ENCODE peak calls at places on chromosome 4, in ten cellular contexts. Y is AG09319; B is ascending aorta; E is NCI-H510A treated with DMSO at 0.1 percent for 48 hours; M is Peyer's patch; R is NCI-H446; C is non-pigmented ciliary epithelial cell; I is stimulated activated CD4-positive, alpha-beta T cell treated with anti-CD3 and anti-CD28 coated beads, Interleukin-15, amount 100 ng/mL, for 1 hour; A is activated CD4-positive, alpha-beta T cell treated with anti-CD3 and anti-CD28 coated beads, Interleukin-2, amount 10 ng/mL, durations not matched to agents 7 days and 5 days; K is stimulated activated naive CD4-positive, alpha-beta T cell. J is an unnamed sample.

GRCh38 chr4:139808381-139809206 is 143.0 kb downstream of the MGST2 start:
- DNase-seq in K (no peak), A (no peak), Y (no peak), C (no peak), B (no peak), R (no peak), I (no peak), E (peak), M (no peak), J (no peak)

GRCh38 chr4:76895619-76896018 is 2.3 kb downstream of the SOWAHB start:
- DNase-seq in E (no peak), R (no peak), K (no peak), B (no peak), Y (no peak), C (no peak), A (no peak), I (no peak), M (no peak), J (no peak)

GRCh38 chr4:113278324-113278934 is 229.0 kb downstream of the ANK2 start:
- DNase-seq in K (peak), B (no peak), C (no peak), Y (no peak), E (peak), I (no peak), M (peak), R (peak), A (peak), J (peak)

GRCh38 chr4:156672492-156672891 is 299.1 kb downstream of the PDGFC start:
- DNase-seq in C (no peak), B (no peak), A (no peak), M (no peak), Y (no peak), K (no peak), R (peak), E (no peak), I (no peak), J (no peak)

GRCh38 chr4:127609484-127609883 is 23.3 kb upstream of the INTU start:
- DNase-seq in B (no peak), A (no peak), C (no peak), K (no peak), Y (no peak), E (no peak), R (no peak), M (no peak), I (no peak), J (no peak)

GRCh38 chr4:80143305-80143679 is 54.0 kb upstream of the PRDM8 start:
- DNase-seq in E (no peak), C (no peak), A (no peak), M (no peak), I (no peak), R (no peak), Y (no peak), B (no peak), K (no peak), J (peak)

GRCh38 chr4:3332498-3332897 is 39.7 kb downstream of the RGS12 start:
- DNase-seq in A (no peak), R (no peak), C (no peak), K (no peak), M (no peak), Y (no peak), B (no peak), I (no peak), E (no peak), J (no peak)

GRCh38 chr4:3287972-3288570 is 4.8 kb upstream of the RGS12 start:
- DNase-seq in I (no peak), A (no peak), Y (no peak), M (no peak), B (no peak), C (no peak), R (no peak), E (no peak), K (no peak), J (no peak)

GRCh38 chr4:84606645-84607044 is 23.7 kb downstream of the CDS1 start:
- DNase-seq in Y (no peak), E (no peak), R (no peak), I (no peak), A (no peak), B (no peak), M (no peak), C (no peak), K (no peak), J (no peak)

GRCh38 chr4:51943221-51943620 is 76.9 kb downstream of the LRRC66 start:
- DNase-seq in M (no peak), I (no peak), B (no peak), R (no peak), Y (no peak), C (no peak), E (no peak), K (no peak), A (no peak), J (no peak)

GRCh38 chr4:81343536-81343935 is 128.2 kb downstream of the RASGEF1B start:
- DNase-seq in I (no peak), M (no peak), C (no peak), K (no peak), B (no peak), A (no peak), R (no peak), Y (no peak), E (no peak), J (no peak)

GRCh38 chr4:184262901-184263300 is 45.2 kb upstream of the ENPP6 start:
- DNase-seq in K (no peak), I (no peak), R (no peak), M (no peak), E (no peak), B (no peak), C (no peak), Y (no peak), A (no peak), J (no peak)

GRCh38 chr4:73741140-73741749 is 876 bp downstream of the CXCL8 start:
- DNase-seq in C (no peak), M (no peak), R (no peak), K (no peak), I (no peak), A (no peak), B (no peak), E (no peak), Y (no peak), J (no peak)

GRCh38 chr4:128663325-128663724 is 146.2 kb upstream of the JADE1 start:
- DNase-seq in B (no peak), A (peak), M (peak), Y (no peak), R (no peak), E (peak), I (no peak), K (peak), C (no peak), J (no peak)

GRCh38 chr4:128847074-128847724 is 37.7 kb downstream of the JADE1 start:
- DNase-seq in A (no peak), E (peak), C (no peak), I (no peak), K (no peak), B (no peak), M (no peak), Y (no peak), R (no peak), J (no peak)

GRCh38 chr4:67680568-67681222 is 20.3 kb downstream of the UBA6 start:
- DNase-seq in R (no peak), K (no peak), Y (no peak), A (no peak), I (no peak), B (no peak), M (no peak), C (peak), E (no peak), J (no peak)

GRCh38 chr4:180637616-180638015 is 1605.6 kb upstream of the TENM3 start:
- DNase-seq in C (no peak), K (no peak), I (no peak), Y (no peak), A (no peak), E (no peak), B (no peak), M (no peak), R (no peak), J (no peak)

GRCh38 chr4:101232074-101232776 is 115.1 kb downstream of the PPP3CA start:
- DNase-seq in A (no peak), R (peak), K (no peak), Y (peak), C (peak), M (no peak), E (no peak), I (no peak), B (peak), J (no peak)

GRCh38 chr4:6909113-6909969 is at the start of gene TBC1D14:
- DNase-seq in Y (peak), R (peak), I (peak), M (peak), B (peak), C (no peak), E (peak), K (peak), A (peak), J (peak)

GRCh38 chr4:25160714-25161598 is 707 bp upstream of the SEPSECS start:
- DNase-seq in B (no peak), I (no peak), A (no peak), R (no peak), Y (no peak), K (no peak), E (peak), M (peak), C (no peak), J (peak)

GRCh38 chr4:130576218-130576617 is 1480.3 kb downstream of the C4orf33 start:
- DNase-seq in I (no peak), C (no peak), A (no peak), B (no peak), Y (no peak), R (no peak), E (no peak), M (no peak), K (no peak), J (no peak)

GRCh38 chr4:164136181-164136616 is 617.7 kb upstream of the SMIM31 start:
- DNase-seq in E (no peak), B (no peak), R (no peak), M (no peak), I (no peak), A (no peak), K (no peak), Y (no peak), C (peak), J (no peak)

GRCh38 chr4:14379148-14379547 is 623.1 kb upstream of the CPEB2 start:
- DNase-seq in Y (no peak), E (no peak), M (no peak), A (no peak), K (no peak), R (no peak), I (no peak), B (no peak), C (peak), J (no peak)

GRCh38 chr4:187363453-187363852 is 632.1 kb upstream of the ZFP42 start:
- DNase-seq in E (no peak), Y (no peak), I (no peak), C (no peak), M (no peak), B (no peak), K (no peak), R (no peak), A (no peak), J (no peak)

GRCh38 chr4:86831262-86832090 is 17.7 kb downstream of the SLC10A6 start:
- DNase-seq in I (no peak), B (no peak), K (no peak), E (peak), M (no peak), C (peak), Y (peak), R (no peak), A (no peak), J (no peak)

GRCh38 chr4:3201718-3202702 is 46.9 kb upstream of the MSANTD1 start:
- DNase-seq in M (peak), B (no peak), K (peak), C (peak), E (no peak), A (peak), R (no peak), I (peak), Y (no peak), J (no peak)

GRCh38 chr4:165875446-165875845 is 2.4 kb downstream of the TLL1 start:
- DNase-seq in E (no peak), B (no peak), I (no peak), M (no peak), C (no peak), K (no peak), A (no peak), Y (no peak), R (no peak), J (no peak)

GRCh38 chr4:114582625-114583024 is 16.0 kb upstream of the UGT8 start:
- DNase-seq in A (no peak), C (no peak), B (no peak), E (no peak), Y (no peak), M (no peak), I (no peak), R (no peak), K (no peak), J (no peak)

GRCh38 chr4:65046496-65047101 is 623.7 kb downstream of the EPHA5 start:
- DNase-seq in R (peak), Y (no peak), M (no peak), B (no peak), E (no peak), C (no peak), K (no peak), I (no peak), A (no peak), J (no peak)

GRCh38 chr4:97942137-97942536 is 201.1 kb downstream of the STPG2 start:
- DNase-seq in R (no peak), I (no peak), M (no peak), C (no peak), K (no peak), Y (no peak), A (no peak), B (no peak), E (no peak), J (no peak)

GRCh38 chr4:163558539-163559044 is 64.1 kb downstream of the TMA16 start:
- DNase-seq in M (peak), A (peak), R (no peak), K (peak), I (no peak), C (no peak), E (no peak), B (no peak), Y (no peak), J (no peak)

J was measured in K562.